ENCODE peak calls at places on chromosomes 13 and 19, in four cellular contexts. Y, H, G and O are unnamed samples.

GRCh38 chr19:14837391-14837790 is 2.4 kb upstream of the OR7A5 start:
- DNase-seq in Y (no peak), H (no peak), G (no peak), O (peak; percentile 17)

GRCh38 chr13:76471486-76471885 is 414.7 kb downstream of the KCTD12 start:
- DNase-seq in Y (no peak), H (no peak), G (no peak), O (no peak)

GRCh38 chr13:111937763-111938375 is 129.1 kb upstream of the SOX1 start:
- DNase-seq in Y (no peak), H (no peak), G (no peak), O (no peak)

GRCh38 chr19:2582984-2583956 is 107.3 kb downstream of the GADD45B start:
- DNase-seq in Y (no peak), H (no peak), G (no peak), O (no peak)

GRCh38 chr19:56177564-56178243 is 1.9 kb downstream of the GALP start:
- DNase-seq in Y (no peak), H (no peak), G (no peak), O (peak; percentile 53)

GRCh38 chr13:101065314-101065713 is 351.0 kb downstream of the NALCN start:
- DNase-seq in Y (no peak), H (no peak), G (peak; percentile 2), O (no peak)

GRCh38 chr13:24313449-24313848 is 4.1 kb downstream of the C1QTNF9 start:
- DNase-seq in Y (no peak), H (no peak), G (no peak), O (no peak)

GRCh38 chr19:42254083-42254849 is 662 bp downstream of the ERF start:
- DNase-seq in Y (peak; percentile 86), H (peak; percentile 37), G (peak; percentile 65), O (peak; percentile 91)

GRCh38 chr13:23680836-23681235 is 110.6 kb downstream of the TNFRSF19 start:
- DNase-seq in Y (no peak), H (no peak), G (no peak), O (no peak)

GRCh38 chr19:48393559-48394330 is at the start of gene GRIN2D:
- DNase-seq in Y (peak; percentile 78), H (no peak), G (no peak), O (peak; percentile 89)

GRCh38 chr19:335486-336066 is 9.0 kb downstream of the MIER2 start:
- DNase-seq in Y (no peak), H (no peak), G (no peak), O (no peak)

GRCh38 chr13:97257800-97258799 is 36.0 kb downstream of the MBNL2 start:
- DNase-seq in Y (peak; percentile 97), H (no peak), G (peak; percentile 89), O (no peak)

GRCh38 chr19:35519291-35519690 is 5.8 kb upstream of the DMKN start:
- DNase-seq in Y (no peak), H (no peak), G (peak; percentile 31), O (no peak)

GRCh38 chr19:15869109-15869555 is 28.7 kb downstream of the CYP4F2 start:
- DNase-seq in Y (peak; percentile 75), H (peak; percentile 100), G (peak; percentile 26), O (peak; percentile 77)

GRCh38 chr19:39168258-39169142 is 28.3 kb upstream of the NCCRP1 start:
- DNase-seq in Y (no peak), H (no peak), G (no peak), O (no peak)

GRCh38 chr13:94345374-94346195 is 133.9 kb downstream of the DCT start:
- DNase-seq in Y (peak; percentile 29), H (no peak), G (peak; percentile 44), O (peak; percentile 34)

GRCh38 chr13:38674208-38674607 is 12.7 kb upstream of the FREM2 start:
- DNase-seq in Y (peak; percentile 64), H (no peak), G (no peak), O (peak; percentile 47)

GRCh38 chr13:30510811-30511371 is 45.2 kb upstream of the HMGB1 start:
- DNase-seq in Y (no peak), H (no peak), G (no peak), O (no peak)